ENCODE peak calls at places on chromosomes 3 and 15, in six cellular contexts. One of them, this sample, is unnamed.

GRCh38 chr15:55799287-55800212 is 56.6 kb upstream of the PRTG start:
- DNase-seq in NCI-H1092: peak
- DNase-seq in GOT3: no peak
- DNase-seq in NCI-H446 treated with DMSO at 0.1 percent for 48 hours: no peak
- DNase-seq in stomach: peak
- DNase-seq in NCI-H774: peak
- DNase-seq in this sample: no peak

GRCh38 chr3:46399557-46399956 is 7.3 kb downstream of the CCR5AS start:
- DNase-seq in NCI-H1092: no peak
- DNase-seq in GOT3: no peak
- DNase-seq in NCI-H446 treated with DMSO at 0.1 percent for 48 hours: no peak
- DNase-seq in stomach: no peak
- DNase-seq in NCI-H774: no peak
- DNase-seq in this sample: no peak

GRCh38 chr3:115862824-115863223 is 239.5 kb downstream of the GAP43 start:
- DNase-seq in NCI-H1092: no peak
- DNase-seq in GOT3: no peak
- DNase-seq in NCI-H446 treated with DMSO at 0.1 percent for 48 hours: no peak
- DNase-seq in stomach: no peak
- DNase-seq in NCI-H774: no peak
- DNase-seq in this sample: no peak

GRCh38 chr3:123713211-123713610 is 128.4 kb upstream of the HACD2 start:
- DNase-seq in NCI-H1092: no peak
- DNase-seq in GOT3: no peak
- DNase-seq in NCI-H446 treated with DMSO at 0.1 percent for 48 hours: no peak
- DNase-seq in stomach: no peak
- DNase-seq in NCI-H774: no peak
- DNase-seq in this sample: no peak

GRCh38 chr3:14235003-14235876 is 56.6 kb downstream of the LSM3 start:
- DNase-seq in NCI-H1092: no peak
- DNase-seq in GOT3: no peak
- DNase-seq in NCI-H446 treated with DMSO at 0.1 percent for 48 hours: no peak
- DNase-seq in stomach: peak
- DNase-seq in NCI-H774: no peak
- DNase-seq in this sample: no peak

GRCh38 chr3:31230834-31231233 is 301.9 kb upstream of the STT3B start:
- DNase-seq in NCI-H1092: no peak
- DNase-seq in GOT3: no peak
- DNase-seq in NCI-H446 treated with DMSO at 0.1 percent for 48 hours: no peak
- DNase-seq in stomach: no peak
- DNase-seq in NCI-H774: no peak
- DNase-seq in this sample: no peak

GRCh38 chr3:127604546-127605165 is 6.4 kb downstream of the MCM2 start:
- DNase-seq in NCI-H1092: no peak
- DNase-seq in GOT3: no peak
- DNase-seq in NCI-H446 treated with DMSO at 0.1 percent for 48 hours: no peak
- DNase-seq in stomach: no peak
- DNase-seq in NCI-H774: no peak
- DNase-seq in this sample: no peak

GRCh38 chr3:133414021-133414392 is 14.2 kb downstream of the BFSP2 start:
- DNase-seq in NCI-H1092: no peak
- DNase-seq in GOT3: no peak
- DNase-seq in NCI-H446 treated with DMSO at 0.1 percent for 48 hours: no peak
- DNase-seq in stomach: no peak
- DNase-seq in NCI-H774: no peak
- DNase-seq in this sample: no peak

GRCh38 chr15:42080585-42081462 is 13.5 kb downstream of the PLA2G4D start:
- DNase-seq in NCI-H1092: no peak
- DNase-seq in GOT3: no peak
- DNase-seq in NCI-H446 treated with DMSO at 0.1 percent for 48 hours: no peak
- DNase-seq in stomach: peak
- DNase-seq in NCI-H774: no peak
- DNase-seq in this sample: no peak

This sample was measured in AG09319.